ENCODE peak calls at places on chromosomes 7 and 10, in seven cellular contexts. F, L, M, J, X, D and O are unnamed samples.

GRCh38 chr10:101301111-101301731 is 52.7 kb upstream of the BTRC start:
- DNase-seq in F (no peak), L (no peak), M (no peak), J (peak), X (no peak), D (no peak), O (no peak)

GRCh38 chr10:118504044-118504944 is 91.2 kb downstream of the PRLHR start:
- DNase-seq in F (no peak), L (no peak), M (no peak), J (no peak), X (peak), D (no peak), O (peak)

GRCh38 chr10:109783286-109783685 is 140.0 kb downstream of the XPNPEP1 start:
- DNase-seq in F (no peak), L (no peak), M (no peak), J (no peak), X (no peak), D (no peak), O (no peak)

GRCh38 chr7:139915864-139916716 is 87.0 kb downstream of the TBXAS1 start:
- DNase-seq in F (peak), L (peak), M (no peak), J (peak), X (peak), D (peak), O (peak)

GRCh38 chr7:28065721-28066285 is 114.8 kb downstream of the JAZF1 start:
- DNase-seq in F (no peak), L (no peak), M (no peak), J (no peak), X (no peak), D (no peak), O (no peak)

GRCh38 chr10:12774219-12774894 is 227.2 kb downstream of the CCDC3 start:
- DNase-seq in F (no peak), L (no peak), M (no peak), J (no peak), X (no peak), D (no peak), O (no peak)

GRCh38 chr7:124411796-124412195 is 353.8 kb downstream of the GPR37 start:
- DNase-seq in F (no peak), L (no peak), M (no peak), J (no peak), X (no peak), D (no peak), O (no peak)

GRCh38 chr7:128447944-128448556 is 7.6 kb upstream of the HILPDA start:
- DNase-seq in F (no peak), L (no peak), M (no peak), J (no peak), X (no peak), D (no peak), O (no peak)

GRCh38 chr7:78176186-78176585 is 377.6 kb downstream of the PHTF2 start:
- DNase-seq in F (no peak), L (no peak), M (no peak), J (no peak), X (peak), D (no peak), O (no peak)

GRCh38 chr7:127437772-127438330 is 45.3 kb upstream of the ZNF800 start:
- DNase-seq in F (no peak), L (no peak), M (no peak), J (no peak), X (peak), D (peak), O (peak)

GRCh38 chr10:89478739-89479116 is 56.7 kb downstream of the SLC16A12 start:
- DNase-seq in F (no peak), L (no peak), M (no peak), J (no peak), X (peak), D (no peak), O (no peak)

GRCh38 chr7:50793115-50793946 is 10.6 kb upstream of the GRB10 start:
- DNase-seq in F (no peak), L (no peak), M (peak), J (peak), X (peak), D (no peak), O (no peak)

GRCh38 chr7:135757719-135758411 is 9.3 kb upstream of the FAM180A start:
- DNase-seq in F (peak), L (no peak), M (no peak), J (peak), X (peak), D (peak), O (no peak)

GRCh38 chr7:75732764-75733630 is 5.7 kb downstream of the HIP1 start:
- DNase-seq in F (no peak), L (no peak), M (no peak), J (no peak), X (peak), D (no peak), O (peak)

GRCh38 chr10:45461034-45461433 is 87.0 kb downstream of the ALOX5 start:
- DNase-seq in F (no peak), L (peak), M (no peak), J (no peak), X (no peak), D (no peak), O (no peak)

GRCh38 chr10:4202936-4203335 is 417.9 kb upstream of the KLF6 start:
- DNase-seq in F (no peak), L (no peak), M (no peak), J (no peak), X (peak), D (no peak), O (no peak)

GRCh38 chr7:107678110-107678753 is 17.6 kb downstream of the SLC26A4 start:
- DNase-seq in F (no peak), L (no peak), M (no peak), J (no peak), X (no peak), D (no peak), O (no peak)

GRCh38 chr10:92126100-92126650 is 164.7 kb downstream of the CPEB3 start:
- DNase-seq in F (no peak), L (no peak), M (no peak), J (no peak), X (peak), D (peak), O (no peak)

GRCh38 chr10:1939016-1939415 is 201.7 kb upstream of the ADARB2 start:
- DNase-seq in F (no peak), L (no peak), M (no peak), J (no peak), X (no peak), D (no peak), O (no peak)

GRCh38 chr10:130137077-130137448 is 872 bp downstream of the GLRX3 start:
- DNase-seq in F (no peak), L (no peak), M (no peak), J (no peak), X (peak), D (peak), O (no peak)

GRCh38 chr10:100346351-100346764 is 675 bp upstream of the SCD start:
- DNase-seq in F (no peak), L (peak), M (no peak), J (peak), X (peak), D (peak), O (no peak)

GRCh38 chr7:101020444-101020843 is 563 bp downstream of the MUC17 start:
- DNase-seq in F (no peak), L (no peak), M (no peak), J (no peak), X (no peak), D (no peak), O (no peak)

GRCh38 chr10:28796606-28797512 is 119.5 kb downstream of the BAMBI start:
- DNase-seq in F (peak), L (no peak), M (no peak), J (peak), X (peak), D (peak), O (no peak)

DNA sequence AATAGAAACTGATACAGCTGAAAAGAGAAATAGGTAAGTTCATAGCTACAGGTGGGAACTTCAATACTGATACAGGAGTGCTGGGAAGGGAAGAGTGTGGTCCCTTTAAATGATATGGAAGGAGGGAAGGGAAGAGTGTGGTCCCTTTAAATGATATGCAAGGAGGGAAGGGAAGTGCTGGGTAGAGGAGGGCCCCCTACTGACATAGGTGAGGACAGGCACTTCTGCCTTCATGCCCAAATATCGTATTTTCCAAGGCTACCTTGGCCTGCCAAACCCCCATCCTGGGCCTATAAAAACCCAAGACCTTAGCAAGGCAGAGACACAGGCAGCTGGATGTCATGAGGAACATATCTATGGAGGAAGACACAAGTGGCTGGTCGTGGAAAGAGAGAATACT is 92.3 kb downstream of the MAGI2 start:
- DNase-seq in F (no peak), L (no peak), M (no peak), J (no peak), X (no peak), D (no peak), O (no peak)
- TF ChIP-seq CTCF in F (no peak), L (no peak), M (no peak), J (no peak), X (no peak), D (no peak), O (no peak)

GRCh38 chr7:95996174-95996573 is 223.8 kb downstream of the DYNC1I1 start:
- DNase-seq in F (no peak), L (no peak), M (no peak), J (no peak), X (no peak), D (no peak), O (no peak)
- H3K4me3 ChIP-seq in F (no peak), L (no peak), M (no peak), J (no peak), X (no peak), D (no peak), O (no peak)

GRCh38 chr7:5428470-5429252 is 5.0 kb upstream of the TNRC18 start:
- DNase-seq in F (peak), L (no peak), M (peak), J (peak), X (peak), D (no peak), O (no peak)
- TF ChIP-seq CTCF in F (peak), L (no peak), M (no peak), J (no peak), X (peak), D (peak), O (no peak)

GRCh38 chr10:132229096-132229495 is 42.3 kb downstream of the DPYSL4 start:
- DNase-seq in F (no peak), L (no peak), M (no peak), J (no peak), X (no peak), D (no peak), O (no peak)
- H3K4me3 ChIP-seq in F (no peak), L (no peak), M (no peak), J (no peak), X (no peak), D (no peak), O (no peak)

DNA sequence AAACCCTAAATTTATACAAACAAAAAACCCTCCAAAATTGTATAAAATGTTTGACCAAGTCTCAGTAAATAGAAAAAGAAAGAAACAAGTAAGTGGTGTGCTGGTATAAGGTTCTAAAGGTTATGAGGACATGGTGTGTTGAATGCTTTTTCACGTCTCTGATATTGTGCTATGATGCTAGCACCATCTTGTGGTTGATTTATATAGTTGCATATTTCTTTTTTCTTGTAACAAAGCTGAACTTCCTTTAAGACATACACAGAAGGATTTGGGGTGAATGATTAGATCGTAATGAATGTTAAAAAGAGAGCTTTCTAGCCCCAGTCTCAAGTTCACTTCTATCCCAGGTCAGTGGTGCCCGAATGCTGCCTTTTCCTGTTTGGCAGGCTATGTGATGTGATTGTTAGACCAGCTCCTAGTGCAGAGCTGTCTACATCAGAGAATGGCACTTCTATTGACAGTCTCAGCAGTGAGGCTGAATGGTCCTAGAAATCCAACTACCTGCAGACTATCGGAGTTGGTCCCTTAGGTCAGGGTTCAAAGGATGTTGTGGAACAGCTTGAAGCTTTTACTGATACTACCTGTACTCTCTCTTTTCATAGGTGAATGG is 25.0 kb downstream of the VTI1A start:
- DNase-seq in F (no peak), L (peak), M (no peak), J (no peak), X (peak), D (no peak), O (no peak)
- TF ChIP-seq CTCF in F (peak), L (peak), M (no peak), J (peak), X (peak), D (peak), O (peak)

DNA sequence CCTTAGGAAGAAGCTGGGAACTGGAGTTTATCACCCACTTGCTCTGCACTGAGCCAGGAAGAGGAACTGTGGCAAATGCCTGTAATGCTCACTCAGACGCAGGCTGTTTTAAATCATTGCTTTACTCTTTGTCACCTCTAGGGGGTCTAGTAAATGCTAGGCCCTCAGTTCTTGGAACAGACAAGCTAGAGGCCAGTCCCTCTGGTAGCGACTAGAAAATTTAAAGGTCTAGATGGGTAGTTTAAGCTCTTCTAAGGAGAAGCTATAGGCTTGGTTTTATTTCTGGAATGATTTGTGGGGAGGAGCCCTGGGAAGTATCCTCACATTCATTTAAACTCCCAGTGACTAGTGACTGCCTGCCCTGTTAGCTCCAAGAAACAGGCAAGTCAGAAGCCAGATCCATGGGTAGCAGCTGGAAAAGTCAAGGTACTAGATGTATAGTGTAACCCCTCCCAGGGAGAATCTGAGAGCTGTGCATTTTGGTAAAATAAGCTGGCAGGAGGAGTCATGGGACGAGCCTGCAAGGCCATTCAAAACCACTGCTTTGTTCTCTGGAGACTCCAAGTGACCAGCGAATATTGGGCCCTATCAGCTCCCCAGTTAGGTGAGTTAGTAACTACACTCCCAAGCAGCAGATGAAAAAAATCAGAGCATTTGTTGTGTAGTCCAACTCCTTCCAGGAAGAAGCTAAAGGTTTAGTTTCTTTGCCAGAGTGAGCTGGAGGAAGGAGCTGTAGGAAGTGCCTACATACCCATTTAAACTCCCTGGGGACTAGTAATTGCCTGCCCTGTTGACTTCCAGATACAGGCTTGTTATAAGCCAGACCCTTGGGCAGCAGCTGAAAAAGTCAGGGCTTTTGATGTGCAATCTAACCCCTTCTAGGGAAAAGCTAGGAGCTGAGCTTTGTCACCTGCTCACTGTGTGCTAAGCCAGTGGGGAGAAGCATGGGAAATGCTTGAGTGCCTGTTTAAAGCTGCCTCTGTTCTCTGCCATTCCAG is 68.9 kb downstream of the DYNC1I1 start:
- DNase-seq in F (no peak), L (no peak), M (no peak), J (no peak), X (no peak), D (no peak), O (no peak)
- H3K4me3 ChIP-seq in F (no peak), L (no peak), M (no peak), J (no peak), X (no peak), D (no peak), O (no peak)

GRCh38 chr7:55964261-55964801 is at the start of gene NIPSNAP2:
- DNase-seq in F (no peak), L (no peak), M (peak), J (peak), X (peak), D (no peak), O (no peak)
- TF ChIP-seq CTCF in F (peak), L (peak), M (peak), J (peak), X (peak), D (no peak), O (no peak)

GRCh38 chr10:124449170-124450009 is 445 bp downstream of the NKX1-2 start:
- DNase-seq in F (no peak), L (no peak), M (no peak), J (no peak), X (no peak), D (no peak), O (no peak)
- H3K4me3 ChIP-seq in F (no peak), L (no peak), M (peak), J (no peak), X (no peak), D (peak), O (no peak)

DNA sequence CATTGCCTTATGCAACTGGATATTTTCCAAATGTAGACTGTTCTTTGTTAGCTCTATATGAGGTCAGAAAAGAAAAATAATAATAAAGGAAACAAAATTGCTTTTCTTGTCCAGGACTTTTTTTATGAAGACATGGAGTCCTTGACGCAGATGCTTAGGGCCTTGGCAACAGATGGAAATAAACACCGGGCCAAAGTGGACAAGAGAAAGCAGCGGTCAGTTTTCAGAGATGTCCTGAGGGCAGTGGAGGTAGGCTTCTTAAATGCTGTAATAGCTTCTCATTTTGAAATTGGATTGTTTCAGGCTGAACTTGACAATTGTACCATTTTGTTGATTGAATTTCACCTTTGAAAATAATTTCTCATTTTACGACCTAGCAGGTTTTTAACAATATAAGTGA is 12.9 kb upstream of the LSMEM1 start:
- DNase-seq in F (no peak), L (no peak), M (no peak), J (no peak), X (no peak), D (no peak), O (no peak)
- TF ChIP-seq CTCF in F (no peak), L (no peak), M (no peak), J (no peak), X (no peak), D (no peak), O (no peak)